ENCODE peak calls at places on chromosomes 6 and 20, in seven cellular contexts. Q is glutamatergic neuron, K is endothelial cell, U is right atrium auricular region, B is ovary, I is foreskin fibroblast, F is neural crest cell. Z is an unnamed sample.

GRCh38 chr6:138824482-138825134 is 28.7 kb downstream of the ECT2L start:
- DNase-seq in B (no peak), K (no peak), U (no peak), F (no peak), I (no peak), Q (no peak), Z (peak)

GRCh38 chr6:99348823-99349619 is 453 bp downstream of the FAXC start:
- DNase-seq in Q (peak), F (peak), I (no peak), K (peak), B (no peak), U (no peak), Z (no peak)

GRCh38 chr6:33513213-33513612 is 58.8 kb downstream of the ZBTB9 start:
- DNase-seq in K (peak), U (no peak), Q (no peak), I (no peak), B (no peak), F (no peak), Z (no peak)

GRCh38 chr6:1949533-1949932 is 295.9 kb downstream of the GMDS start:
- DNase-seq in K (no peak), Q (no peak), F (no peak), B (no peak), I (peak), U (no peak), Z (peak)

GRCh38 chr6:117986401-117986800 is 79.3 kb downstream of the SLC35F1 start:
- DNase-seq in F (no peak), U (no peak), I (no peak), B (no peak), Q (no peak), K (no peak), Z (no peak)

GRCh38 chr20:19583532-19584175 is 174.4 kb upstream of the RIN2 start:
- DNase-seq in I (peak), Q (peak), F (peak), U (peak), B (peak), K (peak), Z (peak)

GRCh38 chr6:108145639-108146038 is 20.2 kb upstream of the NR2E1 start:
- DNase-seq in I (no peak), B (no peak), Q (no peak), K (no peak), F (no peak), U (no peak), Z (no peak)

GRCh38 chr6:26064619-26065257 is 22.5 kb upstream of the HFE start:
- DNase-seq in F (peak), B (no peak), U (no peak), Q (no peak), K (peak), I (no peak), Z (peak)

GRCh38 chr20:1664911-1665310 is 7.3 kb upstream of the SIRPG start:
- DNase-seq in F (no peak), I (no peak), B (no peak), Q (no peak), U (no peak), K (no peak), Z (no peak)

GRCh38 chr6:85678000-85678601 is 35.4 kb upstream of the SYNCRIP start:
- DNase-seq in B (no peak), F (no peak), U (no peak), Q (no peak), I (no peak), K (no peak), Z (no peak)

GRCh38 chr6:125191916-125192609 is 38.5 kb downstream of the TPD52L1 start:
- DNase-seq in F (peak), K (peak), U (peak), I (peak), Q (peak), B (peak), Z (peak)

GRCh38 chr6:42996513-42996912 is 12.1 kb downstream of the PPP2R5D start:
- DNase-seq in K (no peak), B (no peak), Q (no peak), U (no peak), I (no peak), F (no peak), Z (no peak)

GRCh38 chr6:20509211-20509610 is 25.0 kb upstream of the CDKAL1 start:
- DNase-seq in K (no peak), B (no peak), I (no peak), F (no peak), U (no peak), Q (no peak), Z (no peak)

GRCh38 chr6:145051661-145052060 is 683.7 kb downstream of the EPM2A start:
- DNase-seq in B (no peak), U (no peak), I (no peak), K (no peak), F (no peak), Q (no peak), Z (no peak)

GRCh38 chr20:5504061-5504739 is 187.4 kb upstream of the PROKR2 start:
- DNase-seq in Q (no peak), K (peak), B (peak), I (peak), U (peak), F (no peak), Z (no peak)

GRCh38 chr6:160188773-160189172 is 67.2 kb downstream of the SLC22A1 start:
- DNase-seq in B (no peak), F (no peak), U (no peak), Q (no peak), I (no peak), K (no peak), Z (peak)

GRCh38 chr6:144317736-144318135 is 32.6 kb downstream of the UTRN start:
- DNase-seq in U (no peak), I (no peak), B (no peak), Q (no peak), F (no peak), K (no peak), Z (no peak)

GRCh38 chr6:35400901-35401311 is 51.2 kb upstream of the FANCE start:
- DNase-seq in U (no peak), B (no peak), F (no peak), Q (no peak), I (no peak), K (no peak), Z (peak)

GRCh38 chr6:137044366-137045220 is at the start of gene IL20RA:
- DNase-seq in K (peak), Q (peak), U (no peak), F (peak), I (no peak), B (peak), Z (no peak)

GRCh38 chr6:14305629-14306028 is 188.1 kb downstream of the CD83 start:
- DNase-seq in F (no peak), B (no peak), K (no peak), U (no peak), Q (no peak), I (no peak), Z (peak)

GRCh38 chr6:168007592-168008338 is 10.3 kb downstream of the KIF25 start:
- DNase-seq in I (peak), Q (no peak), U (no peak), K (no peak), F (no peak), B (no peak), Z (peak)

GRCh38 chr6:168129292-168130167 is 50.5 kb upstream of the FRMD1 start:
- DNase-seq in I (no peak), Q (no peak), B (no peak), U (peak), F (no peak), K (no peak), Z (no peak)

GRCh38 chr20:1391640-1392442 is 1.0 kb downstream of the FKBP1A start:
- DNase-seq in F (no peak), B (peak), Q (peak), U (no peak), I (no peak), K (peak), Z (peak)

GRCh38 chr6:111809264-111809663 is 64.0 kb downstream of the FYN start:
- DNase-seq in B (no peak), K (no peak), U (no peak), Q (no peak), F (no peak), I (peak), Z (no peak)

GRCh38 chr6:140909156-140909555 is 1223.6 kb upstream of the GJE1 start:
- DNase-seq in B (no peak), I (peak), Q (no peak), F (no peak), K (no peak), U (no peak), Z (peak)

GRCh38 chr6:144601221-144601620 is 316.1 kb downstream of the UTRN start:
- DNase-seq in K (no peak), F (no peak), B (no peak), I (peak), Q (no peak), U (no peak), Z (no peak)

GRCh38 chr6:17968081-17968518 is 19.3 kb downstream of the KIF13A start:
- DNase-seq in Q (no peak), I (no peak), B (no peak), K (no peak), F (no peak), U (no peak), Z (peak)

GRCh38 chr6:16049178-16049577 is 79.7 kb upstream of the MYLIP start:
- DNase-seq in Q (no peak), B (no peak), K (no peak), I (no peak), F (no peak), U (no peak), Z (peak)

GRCh38 chr6:36807750-36808149 is 31.5 kb downstream of the CPNE5 start:
- DNase-seq in B (no peak), K (no peak), I (no peak), Q (no peak), U (no peak), F (no peak), Z (no peak)

GRCh38 chr6:168825226-168826077 is 384.5 kb downstream of the SMOC2 start:
- DNase-seq in B (no peak), F (no peak), K (no peak), Q (no peak), I (no peak), U (no peak), Z (no peak)

GRCh38 chr6:30103630-30104179 is 9.2 kb downstream of the TRIM31 start:
- DNase-seq in U (no peak), B (no peak), F (no peak), I (no peak), K (no peak), Q (no peak), Z (no peak)

GRCh38 chr20:52235129-52235528 is 43.5 kb upstream of the ZFP64 start:
- DNase-seq in K (no peak), I (no peak), F (no peak), Q (no peak), B (no peak), U (no peak), Z (no peak)

GRCh38 chr20:54292186-54292585 is 84.3 kb downstream of the PFDN4 start:
- DNase-seq in U (no peak), B (no peak), F (no peak), Q (no peak), I (no peak), K (no peak), Z (peak)

GRCh38 chr6:155388546-155388945 is 67.1 kb downstream of the NOX3 start:
- DNase-seq in F (no peak), I (peak), K (no peak), Q (no peak), U (no peak), B (no peak), Z (peak)

GRCh38 chr20:11274137-11274536 is 600.3 kb upstream of the JAG1 start:
- DNase-seq in Q (no peak), B (no peak), U (no peak), F (no peak), I (peak), K (peak), Z (peak)
- TF ChIP-seq CTCF in Q (no peak), B (peak), U (peak), F (peak), I (peak), K (peak), Z (peak)

GRCh38 chr6:21985904-21986303 is 310.9 kb downstream of the PRL start:
- DNase-seq in K (no peak), I (no peak), U (no peak), B (no peak), F (no peak), Q (no peak), Z (no peak)
- TF ChIP-seq CTCF in K (no peak), I (no peak), U (no peak), B (no peak), F (no peak), Q (no peak), Z (no peak)

GRCh38 chr6:79230149-79230548 is 4.3 kb downstream of the HMGN3 start:
- DNase-seq in B (no peak), F (no peak), U (no peak), K (no peak), I (no peak), Q (no peak), Z (peak)

GRCh38 chr6:79232696-79233462 is 1.6 kb downstream of the HMGN3 start:
- DNase-seq in Q (no peak), K (no peak), F (no peak), U (no peak), B (no peak), I (no peak), Z (no peak)

GRCh38 chr6:79234150-79235022 is at the start of gene HMGN3:
- DNase-seq in F (peak), U (peak), I (peak), B (peak), Q (peak), K (peak), Z (peak)

GRCh38 chr6:79231101-79231500 is 3.4 kb downstream of the HMGN3 start:
- DNase-seq in U (no peak), K (no peak), I (no peak), F (no peak), Q (no peak), B (no peak), Z (no peak)

GRCh38 chr6:79233611-79234149 is 802 bp downstream of the HMGN3 start:
- DNase-seq in I (peak), B (peak), K (peak), Q (peak), F (peak), U (peak), Z (peak)
- TF ChIP-seq CTCF in I (peak), B (no peak), K (no peak), Q (peak), F (peak), U (no peak), Z (peak)

DNA sequence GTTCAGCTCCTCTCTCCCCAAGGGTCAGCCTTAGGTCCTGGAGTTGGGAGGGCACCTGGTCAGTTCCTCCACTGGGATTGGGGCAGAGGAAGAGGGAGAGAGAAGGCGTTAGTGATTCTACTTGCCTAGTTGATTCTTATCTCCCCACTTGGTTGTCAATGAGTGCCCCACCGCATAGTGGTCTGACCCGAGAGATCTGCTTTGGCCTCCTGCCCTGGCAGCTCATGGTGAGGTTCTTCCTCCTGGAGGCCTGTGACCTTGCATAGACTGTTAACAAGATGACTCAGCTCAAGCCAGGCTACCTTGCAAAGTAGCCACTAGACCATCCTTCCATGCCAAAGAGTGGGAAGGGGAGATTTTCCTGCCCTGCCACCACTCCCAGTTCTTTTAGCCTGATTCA is 160.6 kb downstream of the TMEM200A start:
- DNase-seq in F (no peak), Q (no peak), I (no peak), B (no peak), K (no peak), U (no peak), Z (no peak)
- TF ChIP-seq CTCF in F (no peak), Q (no peak), I (no peak), B (no peak), K (no peak), U (no peak), Z (no peak)

Z was measured in epithelial cell of esophagus.